ENCODE peak calls at places on chromosomes 7 and 10, in seven cellular contexts. A is dermis blood vessel endothelial cell; E is ureter; I is activated CD8-positive, alpha-beta memory T cell treated with anti-CD3 and anti-CD28 coated beads for 48 hours; O is SW480; L is endothelial cell; R is A172. K is an unnamed sample.

GRCh38 chr7:154777023-154777422 is 225.9 kb downstream of the PAXIP1 start:
- DNase-seq in A (no peak), R (peak), O (peak), E (no peak), I (no peak), L (no peak), K (no peak)

GRCh38 chr10:131110241-131110783 is 201.2 kb downstream of the TCERG1L start:
- DNase-seq in A (no peak), E (no peak), I (no peak), R (no peak), O (no peak), L (no peak), K (no peak)

GRCh38 chr7:28408105-28408973 is 4.0 kb upstream of the CREB5 start:
- DNase-seq in L (peak), E (no peak), R (no peak), O (no peak), I (no peak), A (no peak), K (no peak)

GRCh38 chr10:70589762-70590662 is 12.5 kb downstream of the PRF1 start:
- DNase-seq in L (no peak), O (no peak), E (no peak), R (no peak), A (peak), I (no peak), K (no peak)

GRCh38 chr10:99709480-99710229 is 22.3 kb downstream of the COX15 start:
- DNase-seq in O (no peak), L (no peak), R (peak), E (no peak), I (no peak), A (no peak), K (no peak)

GRCh38 chr7:1466524-1467271 is 7.4 kb upstream of the MICALL2 start:
- DNase-seq in R (peak), A (peak), E (peak), I (no peak), O (peak), L (no peak), K (no peak)

GRCh38 chr10:109504401-109504800 is 418.9 kb downstream of the XPNPEP1 start:
- DNase-seq in R (no peak), I (no peak), A (peak), L (no peak), O (no peak), E (no peak), K (no peak)

GRCh38 chr7:156612930-156613329 is 27.6 kb upstream of the RNF32 start:
- DNase-seq in R (no peak), E (no peak), I (no peak), A (no peak), L (no peak), O (peak), K (no peak)

GRCh38 chr7:41955475-41956243 is 252.8 kb upstream of the INHBA start:
- DNase-seq in E (peak), O (no peak), R (peak), I (no peak), L (peak), A (peak), K (no peak)